ENCODE peak calls at places on chromosome 7, in seven cellular contexts. B, D, X, S, H, Z and Y are unnamed samples.

GRCh38 chr7:128891110-128891941 is 19.2 kb downstream of the KCP start:
- DNase-seq in B (no peak), D (no peak), X (peak), S (no peak), H (no peak), Z (peak), Y (no peak)

GRCh38 chr7:31595390-31595789 is 81.5 kb downstream of the ITPRID1 start:
- DNase-seq in B (no peak), D (no peak), X (no peak), S (no peak), H (no peak), Z (no peak), Y (no peak)

GRCh38 chr7:35906191-35906908 is 105.5 kb downstream of the SEPTIN7 start:
- DNase-seq in B (peak), D (peak), X (peak), S (peak), H (peak), Z (peak), Y (peak)

GRCh38 chr7:42694894-42695553 is 216.8 kb downstream of the C7orf25 start:
- DNase-seq in B (no peak), D (no peak), X (no peak), S (no peak), H (no peak), Z (no peak), Y (peak)

GRCh38 chr7:111855161-111855841 is 293.0 kb upstream of the IMMP2L start:
- DNase-seq in B (peak), D (peak), X (peak), S (no peak), H (peak), Z (peak), Y (peak)

GRCh38 chr7:27751888-27752660 is 12.1 kb downstream of the TAX1BP1 start:
- DNase-seq in B (no peak), D (no peak), X (no peak), S (no peak), H (no peak), Z (no peak), Y (no peak)

GRCh38 chr7:83427929-83428328 is 221.0 kb downstream of the SEMA3E start:
- DNase-seq in B (peak), D (no peak), X (no peak), S (no peak), H (no peak), Z (no peak), Y (no peak)

GRCh38 chr7:47636693-47637175 is 54.8 kb upstream of the TNS3 start:
- DNase-seq in B (no peak), D (no peak), X (peak), S (no peak), H (no peak), Z (no peak), Y (no peak)

GRCh38 chr7:15215611-15216010 is 313.1 kb upstream of the DGKB start:
- DNase-seq in B (no peak), D (no peak), X (no peak), S (no peak), H (no peak), Z (no peak), Y (no peak)

GRCh38 chr7:129535896-129536295 is 33.6 kb downstream of the SMKR1 start:
- DNase-seq in B (no peak), D (no peak), X (no peak), S (no peak), H (no peak), Z (no peak), Y (no peak)

GRCh38 chr7:15560968-15561367 is 847 bp downstream of the AGMO start:
- DNase-seq in B (no peak), D (no peak), X (no peak), S (no peak), H (no peak), Z (no peak), Y (no peak)

GRCh38 chr7:80151274-80151665 is 16.6 kb downstream of the GNAI1 start:
- DNase-seq in B (no peak), D (no peak), X (no peak), S (no peak), H (no peak), Z (no peak), Y (no peak)

GRCh38 chr7:19145429-19146201 is 394 bp upstream of the FERD3L start:
- DNase-seq in B (no peak), D (no peak), X (peak), S (peak), H (no peak), Z (no peak), Y (no peak)

GRCh38 chr7:85529197-85529596 is 342.3 kb upstream of the SEMA3D start:
- DNase-seq in B (no peak), D (no peak), X (no peak), S (no peak), H (no peak), Z (no peak), Y (no peak)

GRCh38 chr7:32658034-32658944 is 163.0 kb downstream of the AVL9 start:
- DNase-seq in B (peak), D (no peak), X (no peak), S (no peak), H (no peak), Z (peak), Y (no peak)

GRCh38 chr7:139292821-139293220 is 48.3 kb upstream of the FMC1 start:
- DNase-seq in B (no peak), D (no peak), X (no peak), S (no peak), H (no peak), Z (no peak), Y (no peak)

GRCh38 chr7:38316733-38317360 is 43.4 kb upstream of the TARP start:
- DNase-seq in B (no peak), D (no peak), X (no peak), S (no peak), H (no peak), Z (no peak), Y (no peak)

GRCh38 chr7:157096286-157097055 is 42.3 kb upstream of the UBE3C start:
- DNase-seq in B (no peak), D (no peak), X (no peak), S (no peak), H (no peak), Z (no peak), Y (no peak)

GRCh38 chr7:77684030-77684429 is 12.2 kb upstream of the RSBN1L start:
- DNase-seq in B (no peak), D (no peak), X (no peak), S (no peak), H (no peak), Z (no peak), Y (peak)

GRCh38 chr7:117112640-117113039 is 159.3 kb downstream of the ST7 start:
- DNase-seq in B (no peak), D (no peak), X (no peak), S (no peak), H (no peak), Z (no peak), Y (no peak)

GRCh38 chr7:17477182-17477581 is 178.7 kb downstream of the AHR start:
- DNase-seq in B (no peak), D (no peak), X (no peak), S (no peak), H (no peak), Z (no peak), Y (no peak)

GRCh38 chr7:106057962-106058901 is 53.9 kb downstream of the SYPL1 start:
- DNase-seq in B (no peak), D (peak), X (no peak), S (no peak), H (peak), Z (no peak), Y (peak)

GRCh38 chr7:44854644-44855364 is 6.9 kb upstream of the H2AZ2 start:
- DNase-seq in B (no peak), D (no peak), X (no peak), S (no peak), H (no peak), Z (no peak), Y (no peak)

GRCh38 chr7:128785738-128786137 is 6.0 kb upstream of the CCDC136 start:
- DNase-seq in B (no peak), D (no peak), X (no peak), S (no peak), H (no peak), Z (no peak), Y (no peak)

GRCh38 chr7:149741629-149742028 is 31.8 kb downstream of the ZNF467 start:
- DNase-seq in B (no peak), D (no peak), X (peak), S (no peak), H (no peak), Z (no peak), Y (peak)

GRCh38 chr7:50431906-50432305 is 18.2 kb downstream of the FIGNL1 start:
- DNase-seq in B (no peak), D (no peak), X (no peak), S (no peak), H (no peak), Z (no peak), Y (no peak)

GRCh38 chr7:104883718-104884452 is 130.1 kb upstream of the KMT2E start:
- DNase-seq in B (peak), D (peak), X (peak), S (peak), H (peak), Z (peak), Y (peak)

GRCh38 chr7:134552105-134552504 is 3.2 kb downstream of the AKR1B15 start:
- DNase-seq in B (no peak), D (peak), X (no peak), S (no peak), H (no peak), Z (peak), Y (no peak)

GRCh38 chr7:152351168-152351567 is 84.6 kb downstream of the KMT2C start:
- DNase-seq in B (no peak), D (no peak), X (no peak), S (no peak), H (no peak), Z (peak), Y (no peak)

GRCh38 chr7:51290702-51291290 is 25.8 kb downstream of the COBL start:
- DNase-seq in B (no peak), D (no peak), X (no peak), S (no peak), H (no peak), Z (no peak), Y (no peak)

GRCh38 chr7:127874951-127875608 is 156.2 kb downstream of the LRRC4 start:
- DNase-seq in B (no peak), D (no peak), X (no peak), S (no peak), H (no peak), Z (no peak), Y (no peak)

GRCh38 chr7:5248201-5248885 is 34.4 kb upstream of the SLC29A4 start:
- DNase-seq in B (no peak), D (no peak), X (no peak), S (no peak), H (no peak), Z (peak), Y (no peak)

GRCh38 chr7:20197837-20198236 is 19.3 kb downstream of the MACC1 start:
- DNase-seq in B (peak), D (no peak), X (peak), S (no peak), H (no peak), Z (no peak), Y (no peak)

GRCh38 chr7:26648429-26649015 is 215.9 kb downstream of the SKAP2 start:
- DNase-seq in B (no peak), D (no peak), X (no peak), S (no peak), H (no peak), Z (no peak), Y (no peak)
- TF ChIP-seq JUND in B (no peak), D (no peak), X (no peak), S (no peak), H (no peak), Z (no peak), Y (no peak)

GRCh38 chr7:98831641-98832221 is 38.1 kb downstream of the TMEM130 start:
- DNase-seq in B (no peak), D (peak), X (peak), S (no peak), H (no peak), Z (peak), Y (no peak)
- TF ChIP-seq JUND in B (no peak), D (no peak), X (no peak), S (no peak), H (no peak), Z (no peak), Y (no peak)

GRCh38 chr7:11193131-11193867 is 219.6 kb downstream of the PHF14 start:
- DNase-seq in B (no peak), D (peak), X (no peak), S (peak), H (no peak), Z (peak), Y (no peak)
- TF ChIP-seq JUND in B (no peak), D (no peak), X (no peak), S (no peak), H (no peak), Z (no peak), Y (no peak)

GRCh38 chr7:75914169-75914654 is 743 bp upstream of the POR start:
- DNase-seq in B (no peak), D (no peak), X (peak), S (no peak), H (no peak), Z (peak), Y (no peak)
- TF ChIP-seq JUND in B (no peak), D (no peak), X (no peak), S (no peak), H (no peak), Z (peak), Y (no peak)

DNA sequence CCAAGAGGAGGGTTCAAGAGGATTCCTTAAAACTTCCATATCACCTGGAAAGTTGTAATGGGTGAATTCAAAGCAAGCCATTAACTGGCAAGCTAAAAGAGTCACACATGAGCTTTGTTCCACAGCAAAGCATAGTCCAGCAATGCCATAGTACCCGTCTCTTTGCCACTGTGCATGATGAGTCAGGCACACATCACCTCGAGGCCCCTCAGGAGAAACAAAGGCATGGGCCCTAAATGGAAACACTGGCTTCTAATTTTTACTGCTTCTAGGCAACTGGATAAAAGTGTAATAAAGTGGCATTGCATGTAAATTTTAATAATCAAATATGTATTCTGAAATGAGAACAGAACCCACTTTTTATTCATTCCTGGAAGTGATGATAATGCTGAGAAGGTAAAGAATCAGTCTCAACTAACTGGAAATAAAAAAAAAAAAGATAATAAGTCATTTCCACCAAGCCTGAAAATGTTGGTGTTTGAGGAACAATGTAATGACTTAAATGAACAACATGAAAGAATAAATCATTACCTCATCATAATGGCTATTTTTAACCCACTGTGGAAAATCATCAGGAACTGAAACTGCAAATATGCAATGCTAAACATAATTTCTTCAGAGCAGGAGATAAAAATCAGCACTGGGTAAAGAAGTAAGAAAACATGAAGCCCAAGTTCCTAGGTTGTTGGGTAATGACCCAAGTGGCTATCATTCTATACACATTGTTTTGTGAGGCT is 104.9 kb downstream of the CDK6 start:
- DNase-seq in B (no peak), D (no peak), X (no peak), S (no peak), H (no peak), Z (no peak), Y (no peak)
- TF ChIP-seq JUND in B (peak), D (no peak), X (peak), S (no peak), H (no peak), Z (no peak), Y (no peak)